ENCODE peak calls at places on chromosomes 11 and 22, in ten cellular contexts. A is GF-D8, F is MV-4-11, Z is psoas muscle, U is KBM-7, B is keratinocyte, J is ACHN, E is NCI-H2171 treated with DMSO at 0.1 percent for 48 hours, D is mesothelial cell of epicardium, W is GM12878. H is an unnamed sample.

GRCh38 chr11:120432056-120433018 is 79.2 kb upstream of the GRIK4 start:
- DNase-seq in B (peak), F (peak), W (peak), E (no peak), U (peak), A (no peak), J (peak), D (no peak), Z (no peak), H (peak)

GRCh38 chr11:64641596-64642417 is 50.8 kb downstream of the SLC22A12 start:
- DNase-seq in W (no peak), F (no peak), Z (no peak), B (no peak), J (no peak), E (no peak), A (no peak), D (no peak), U (no peak), H (no peak)

GRCh38 chr11:118485273-118485672 is 42.0 kb upstream of the TTC36 start:
- DNase-seq in W (no peak), J (no peak), E (no peak), B (no peak), Z (no peak), U (peak), F (no peak), A (no peak), D (no peak), H (no peak)

GRCh38 chr11:35066783-35067476 is 72.0 kb upstream of the CD44 start:
- DNase-seq in U (peak), E (no peak), J (no peak), B (no peak), A (no peak), Z (no peak), D (no peak), W (no peak), F (peak), H (no peak)

GRCh38 chr22:44347098-44347497 is 34.3 kb upstream of the SHISAL1 start:
- DNase-seq in W (no peak), E (peak), U (no peak), A (no peak), Z (no peak), J (no peak), F (no peak), B (no peak), D (no peak), H (no peak)

GRCh38 chr11:33633251-33634003 is 67.2 kb downstream of the C11orf91 start:
- DNase-seq in D (no peak), E (peak), U (no peak), F (no peak), Z (no peak), A (no peak), B (peak), J (peak), W (no peak), H (peak)

GRCh38 chr22:36445158-36445668 is 36.2 kb downstream of the TXN2 start:
- DNase-seq in E (peak), A (no peak), Z (peak), B (no peak), W (no peak), J (no peak), U (peak), F (peak), D (no peak), H (no peak)

GRCh38 chr11:60929774-60930173 is 5.5 kb downstream of the TMEM132A start:
- DNase-seq in Z (peak), W (no peak), B (no peak), U (no peak), D (no peak), F (no peak), A (no peak), J (no peak), E (no peak), H (no peak)

H was measured in epithelial cell of prostate.